ENCODE peak calls at places on chromosomes 5 and 9, in ten cellular contexts. One of them, this sample, is unnamed. For H3K9me3, H3K4me1 and H3K36me3, the result is how much of the 10 kb centered on the place peaks cover.

GRCh38 chr9:92962846-92963245 is 15.5 kb downstream of the FGD3 start:
- DNase-seq in CD8-positive, alpha-beta T cell: no peak
- DNase-seq in colonic mucosa: no peak
- DNase-seq in psoas muscle: no peak
- DNase-seq in cardiac muscle cell: no peak
- DNase-seq in uterus: no peak
- DNase-seq in lung: no peak
- DNase-seq in suprapubic skin: peak
- DNase-seq in heart right ventricle: no peak
- DNase-seq in SJSA1: no peak
- DNase-seq in this sample: no peak

GRCh38 chr5:83467315-83468044 is 4.1 kb upstream of the VCAN start:
- DNase-seq in heart right ventricle: peak
- DNase-seq in psoas muscle: peak
- DNase-seq in suprapubic skin: peak
- DNase-seq in cardiac muscle cell: no peak
- DNase-seq in lung: no peak
- DNase-seq in CD8-positive, alpha-beta T cell: no peak
- DNase-seq in uterus: no peak
- DNase-seq in SJSA1: no peak
- DNase-seq in colonic mucosa: no peak
- DNase-seq in this sample: no peak

GRCh38 chr9:114958021-114958846 is 27.8 kb upstream of the TNFSF8 start:
- DNase-seq in suprapubic skin: peak
- DNase-seq in heart right ventricle: peak
- DNase-seq in SJSA1: no peak
- DNase-seq in colonic mucosa: peak
- DNase-seq in uterus: no peak
- DNase-seq in cardiac muscle cell: no peak
- DNase-seq in psoas muscle: peak
- DNase-seq in lung: peak
- DNase-seq in CD8-positive, alpha-beta T cell: no peak
- DNase-seq in this sample: peak

GRCh38 chr9:135226369-135227050 is 139.0 kb downstream of the OLFM1 start:
- DNase-seq in heart right ventricle: no peak
- DNase-seq in cardiac muscle cell: no peak
- DNase-seq in colonic mucosa: no peak
- DNase-seq in lung: no peak
- DNase-seq in psoas muscle: no peak
- DNase-seq in SJSA1: no peak
- DNase-seq in uterus: no peak
- DNase-seq in CD8-positive, alpha-beta T cell: no peak
- DNase-seq in suprapubic skin: peak
- DNase-seq in this sample: no peak

GRCh38 chr5:143757116-143757515 is 54.8 kb upstream of the HMHB1 start:
- DNase-seq in lung: no peak
- DNase-seq in SJSA1: no peak
- DNase-seq in cardiac muscle cell: no peak
- DNase-seq in CD8-positive, alpha-beta T cell: no peak
- DNase-seq in heart right ventricle: no peak
- DNase-seq in suprapubic skin: no peak
- DNase-seq in psoas muscle: no peak
- DNase-seq in colonic mucosa: no peak
- DNase-seq in uterus: no peak
- DNase-seq in this sample: no peak

GRCh38 chr9:87606921-87607521 is 109.4 kb downstream of the DAPK1 start:
- DNase-seq in psoas muscle: no peak
- DNase-seq in heart right ventricle: no peak
- DNase-seq in SJSA1: peak
- DNase-seq in suprapubic skin: no peak
- DNase-seq in CD8-positive, alpha-beta T cell: no peak
- DNase-seq in colonic mucosa: no peak
- DNase-seq in cardiac muscle cell: no peak
- DNase-seq in uterus: no peak
- DNase-seq in lung: no peak
- DNase-seq in this sample: no peak

GRCh38 chr5:151002250-151002649 is 18.1 kb upstream of the GPX3 start:
- DNase-seq in lung: no peak
- DNase-seq in psoas muscle: no peak
- DNase-seq in uterus: no peak
- DNase-seq in cardiac muscle cell: peak
- DNase-seq in colonic mucosa: peak
- DNase-seq in suprapubic skin: no peak
- DNase-seq in heart right ventricle: no peak
- DNase-seq in SJSA1: no peak
- DNase-seq in CD8-positive, alpha-beta T cell: no peak
- DNase-seq in this sample: no peak

GRCh38 chr9:128917151-128917849 is 3.5 kb upstream of the PHYHD1 start:
- DNase-seq in SJSA1: no peak
- DNase-seq in lung: peak
- DNase-seq in colonic mucosa: peak
- DNase-seq in uterus: peak
- DNase-seq in CD8-positive, alpha-beta T cell: no peak
- DNase-seq in psoas muscle: peak
- DNase-seq in suprapubic skin: peak
- DNase-seq in heart right ventricle: peak
- DNase-seq in cardiac muscle cell: no peak
- DNase-seq in this sample: no peak

GRCh38 chr5:149015561-149015960 is 47.3 kb downstream of the SH3TC2 start:
- DNase-seq in colonic mucosa: no peak
- DNase-seq in heart right ventricle: no peak
- DNase-seq in CD8-positive, alpha-beta T cell: no peak
- DNase-seq in psoas muscle: no peak
- DNase-seq in suprapubic skin: no peak
- DNase-seq in lung: no peak
- DNase-seq in SJSA1: no peak
- DNase-seq in uterus: no peak
- DNase-seq in cardiac muscle cell: no peak
- DNase-seq in this sample: no peak

GRCh38 chr9:121685146-121685794 is 33.8 kb downstream of the DAB2IP start:
- DNase-seq in lung: no peak
- DNase-seq in uterus: no peak
- DNase-seq in CD8-positive, alpha-beta T cell: no peak
- DNase-seq in psoas muscle: peak
- DNase-seq in cardiac muscle cell: no peak
- DNase-seq in heart right ventricle: no peak
- DNase-seq in suprapubic skin: no peak
- DNase-seq in SJSA1: no peak
- DNase-seq in colonic mucosa: no peak
- DNase-seq in this sample: no peak

GRCh38 chr9:20357207-20357503 is 265.1 kb downstream of the MLLT3 start:
- DNase-seq in heart right ventricle: no peak
- DNase-seq in CD8-positive, alpha-beta T cell: no peak
- DNase-seq in uterus: no peak
- DNase-seq in cardiac muscle cell: no peak
- DNase-seq in colonic mucosa: no peak
- DNase-seq in SJSA1: no peak
- DNase-seq in suprapubic skin: no peak
- DNase-seq in psoas muscle: no peak
- DNase-seq in lung: no peak
- DNase-seq in this sample: no peak

GRCh38 chr9:72443855-72444254 is 77.6 kb upstream of the TMC1 start:
- DNase-seq in psoas muscle: no peak
- DNase-seq in cardiac muscle cell: no peak
- DNase-seq in colonic mucosa: no peak
- DNase-seq in suprapubic skin: no peak
- DNase-seq in uterus: no peak
- DNase-seq in CD8-positive, alpha-beta T cell: no peak
- DNase-seq in SJSA1: peak
- DNase-seq in heart right ventricle: no peak
- DNase-seq in lung: no peak
- DNase-seq in this sample: no peak

DNA sequence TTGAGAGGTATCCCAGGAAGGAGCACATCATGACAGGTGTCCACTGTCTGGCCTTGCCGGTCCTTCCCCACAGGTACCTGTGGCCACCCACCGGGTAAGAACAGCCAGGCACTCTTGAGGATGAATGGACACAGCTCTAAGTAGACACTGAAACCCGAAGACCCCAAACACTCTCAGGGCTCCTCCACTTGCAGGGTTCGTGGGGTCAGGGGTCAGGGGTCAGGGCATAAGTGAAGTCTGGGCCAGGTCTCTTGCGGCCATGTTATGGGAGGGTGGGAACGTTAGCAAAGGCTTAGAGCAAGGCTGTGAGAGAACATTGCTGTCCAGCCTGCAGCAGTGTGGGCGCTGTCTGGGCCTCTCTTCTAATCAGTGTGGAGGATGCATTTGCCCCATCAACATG is 40.0 kb downstream of the MAPK9 start:
- DNase-seq in suprapubic skin: no peak
- DNase-seq in cardiac muscle cell: no peak
- DNase-seq in colonic mucosa: no peak
- DNase-seq in SJSA1: no peak
- DNase-seq in CD8-positive, alpha-beta T cell: no peak
- DNase-seq in lung: no peak
- DNase-seq in uterus: no peak
- DNase-seq in psoas muscle: no peak
- DNase-seq in heart right ventricle: no peak
- DNase-seq in this sample: no peak
- H3K9me3 ChIP-seq in suprapubic skin: half or more
- H3K9me3 ChIP-seq in cardiac muscle cell: under half
- H3K9me3 ChIP-seq in colonic mucosa: under half
- H3K9me3 ChIP-seq in SJSA1: half or more
- H3K9me3 ChIP-seq in CD8-positive, alpha-beta T cell: half or more
- H3K9me3 ChIP-seq in lung: half or more
- H3K9me3 ChIP-seq in uterus: under half
- H3K9me3 ChIP-seq in psoas muscle: half or more
- H3K9me3 ChIP-seq in heart right ventricle: half or more
- H3K9me3 ChIP-seq in this sample: under half

GRCh38 chr5:147996379-147996778 is 67.4 kb upstream of the SPINK5 start:
- DNase-seq in SJSA1: no peak
- DNase-seq in lung: no peak
- DNase-seq in colonic mucosa: no peak
- DNase-seq in psoas muscle: no peak
- DNase-seq in cardiac muscle cell: no peak
- DNase-seq in CD8-positive, alpha-beta T cell: no peak
- DNase-seq in uterus: no peak
- DNase-seq in suprapubic skin: no peak
- DNase-seq in heart right ventricle: no peak
- DNase-seq in this sample: no peak

GRCh38 chr5:148003226-148003625 is 60.6 kb upstream of the SPINK5 start:
- DNase-seq in SJSA1: no peak
- DNase-seq in heart right ventricle: no peak
- DNase-seq in psoas muscle: no peak
- DNase-seq in uterus: no peak
- DNase-seq in CD8-positive, alpha-beta T cell: no peak
- DNase-seq in lung: no peak
- DNase-seq in cardiac muscle cell: no peak
- DNase-seq in colonic mucosa: no peak
- DNase-seq in suprapubic skin: no peak
- DNase-seq in this sample: no peak

GRCh38 chr5:148002471-148002870 is 61.3 kb upstream of the SPINK5 start:
- DNase-seq in colonic mucosa: no peak
- DNase-seq in heart right ventricle: no peak
- DNase-seq in psoas muscle: no peak
- DNase-seq in SJSA1: no peak
- DNase-seq in CD8-positive, alpha-beta T cell: no peak
- DNase-seq in lung: no peak
- DNase-seq in suprapubic skin: no peak
- DNase-seq in cardiac muscle cell: no peak
- DNase-seq in uterus: no peak
- DNase-seq in this sample: no peak

GRCh38 chr5:147998704-147999103 is 65.1 kb upstream of the SPINK5 start:
- DNase-seq in colonic mucosa: no peak
- DNase-seq in psoas muscle: no peak
- DNase-seq in CD8-positive, alpha-beta T cell: no peak
- DNase-seq in heart right ventricle: no peak
- DNase-seq in suprapubic skin: no peak
- DNase-seq in lung: no peak
- DNase-seq in uterus: no peak
- DNase-seq in cardiac muscle cell: no peak
- DNase-seq in SJSA1: no peak
- DNase-seq in this sample: no peak

DNA sequence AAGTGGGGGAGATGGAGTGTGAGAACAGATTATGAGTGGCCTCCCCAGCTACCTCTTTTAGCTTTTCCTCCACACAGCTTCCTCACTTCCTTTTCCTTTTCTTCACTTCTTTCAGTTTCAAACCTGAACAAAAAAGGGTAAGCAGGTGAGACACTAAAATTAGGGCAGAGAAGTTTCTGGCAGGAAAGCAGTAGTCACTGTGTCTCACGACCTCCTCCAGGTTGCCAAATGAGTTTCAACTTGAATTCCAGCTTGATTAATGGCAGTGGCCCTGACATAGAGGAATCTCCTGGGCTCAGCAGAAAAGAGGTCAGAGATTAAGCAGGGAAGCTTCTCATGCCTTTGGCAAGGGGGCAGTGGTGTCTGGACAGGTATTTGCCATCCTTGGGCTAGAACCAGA is 63.7 kb upstream of the SPINK5 start:
- DNase-seq in suprapubic skin: no peak
- DNase-seq in heart right ventricle: no peak
- DNase-seq in SJSA1: no peak
- DNase-seq in cardiac muscle cell: no peak
- DNase-seq in lung: no peak
- DNase-seq in colonic mucosa: no peak
- DNase-seq in uterus: no peak
- DNase-seq in psoas muscle: no peak
- DNase-seq in CD8-positive, alpha-beta T cell: no peak
- DNase-seq in this sample: no peak
- H3K4me1 ChIP-seq in suprapubic skin: under half
- H3K4me1 ChIP-seq in heart right ventricle: under half
- H3K4me1 ChIP-seq in SJSA1: under half
- H3K4me1 ChIP-seq in cardiac muscle cell: under half
- H3K4me1 ChIP-seq in lung: under half
- H3K4me1 ChIP-seq in colonic mucosa: under half
- H3K4me1 ChIP-seq in uterus: under half
- H3K4me1 ChIP-seq in psoas muscle: under half
- H3K4me1 ChIP-seq in CD8-positive, alpha-beta T cell: under half
- H3K4me1 ChIP-seq in this sample: under half

DNA sequence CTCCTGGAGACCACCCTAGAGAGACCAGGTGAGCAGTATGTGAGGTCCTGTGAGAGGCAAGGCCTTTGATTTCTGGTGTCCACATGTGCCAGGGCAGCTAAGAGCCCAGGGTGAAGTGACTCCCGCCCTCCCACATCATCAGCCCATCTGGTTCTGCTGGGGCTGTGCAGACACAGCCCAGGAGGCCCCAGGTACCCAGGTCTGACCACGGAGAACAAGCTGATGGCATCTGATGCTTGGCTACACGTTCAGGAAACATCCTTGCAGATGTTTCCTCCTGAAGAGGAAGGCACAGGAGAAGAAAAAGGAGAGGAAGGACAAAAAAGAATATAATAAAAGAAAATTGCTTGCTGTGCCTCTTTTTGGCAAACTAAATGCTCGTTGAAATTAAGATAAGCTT is 225.8 kb downstream of the PAX5 start:
- DNase-seq in cardiac muscle cell: no peak
- DNase-seq in suprapubic skin: no peak
- DNase-seq in SJSA1: no peak
- DNase-seq in psoas muscle: no peak
- DNase-seq in uterus: no peak
- DNase-seq in lung: no peak
- DNase-seq in CD8-positive, alpha-beta T cell: no peak
- DNase-seq in heart right ventricle: no peak
- DNase-seq in colonic mucosa: no peak
- DNase-seq in this sample: no peak
- H3K36me3 ChIP-seq in cardiac muscle cell: under half
- H3K36me3 ChIP-seq in suprapubic skin: under half
- H3K36me3 ChIP-seq in SJSA1: under half
- H3K36me3 ChIP-seq in psoas muscle: under half
- H3K36me3 ChIP-seq in uterus: under half
- H3K36me3 ChIP-seq in lung: under half
- H3K36me3 ChIP-seq in CD8-positive, alpha-beta T cell: under half
- H3K36me3 ChIP-seq in heart right ventricle: under half
- H3K36me3 ChIP-seq in colonic mucosa: under half
- H3K36me3 ChIP-seq in this sample: under half

GRCh38 chr5:159324097-159324760 is 6.1 kb downstream of the IL12B start:
- DNase-seq in psoas muscle: no peak
- DNase-seq in SJSA1: no peak
- DNase-seq in suprapubic skin: no peak
- DNase-seq in heart right ventricle: no peak
- DNase-seq in uterus: no peak
- DNase-seq in CD8-positive, alpha-beta T cell: no peak
- DNase-seq in lung: no peak
- DNase-seq in colonic mucosa: no peak
- DNase-seq in cardiac muscle cell: no peak
- DNase-seq in this sample: no peak
- H3K9me3 ChIP-seq in psoas muscle: under half
- H3K9me3 ChIP-seq in SJSA1: under half
- H3K9me3 ChIP-seq in suprapubic skin: under half
- H3K9me3 ChIP-seq in heart right ventricle: under half
- H3K9me3 ChIP-seq in uterus: under half
- H3K9me3 ChIP-seq in CD8-positive, alpha-beta T cell: under half
- H3K9me3 ChIP-seq in lung: under half
- H3K9me3 ChIP-seq in colonic mucosa: under half
- H3K9me3 ChIP-seq in cardiac muscle cell: under half
- H3K9me3 ChIP-seq in this sample: under half